ENCODE peak calls at places on chromosomes 6 and 20, in four cellular contexts. B is ovary, N is dorsolateral prefrontal cortex, Q is transverse colon. X is an unnamed sample.

GRCh38 chr6:165704001-165704748 is 41.1 kb upstream of the PDE10A start:
- DNase-seq in N (peak), Q (no peak), B (no peak), X (no peak)

GRCh38 chr20:21102691-21103311 is 3.4 kb downstream of the LINC00237 start:
- DNase-seq in N (peak), Q (peak), B (no peak), X (no peak)

GRCh38 chr20:42193119-42193518 is 574.9 kb upstream of the CHD6 start:
- DNase-seq in Q (no peak), B (no peak), N (no peak), X (no peak)

GRCh38 chr6:168179702-168180382 is 100.8 kb upstream of the FRMD1 start:
- DNase-seq in Q (no peak), B (no peak), N (no peak), X (no peak)

GRCh38 chr6:84508981-84509380 is 255.4 kb downstream of the TBX18 start:
- DNase-seq in Q (no peak), B (no peak), N (no peak), X (no peak)

GRCh38 chr20:3400260-3401155 is 7.0 kb downstream of the DNAAF9 start:
- DNase-seq in Q (no peak), N (no peak), B (no peak), X (no peak)

GRCh38 chr6:35072698-35073055 is 68.5 kb downstream of the TCP11 start:
- DNase-seq in N (no peak), B (no peak), Q (no peak), X (no peak)

GRCh38 chr20:47063407-47063806 is 168.8 kb downstream of the EYA2 start:
- DNase-seq in B (no peak), Q (peak), N (no peak), X (no peak)

GRCh38 chr20:15708984-15709598 is 864.2 kb downstream of the KIF16B start:
- DNase-seq in N (no peak), B (peak), Q (peak), X (peak)

GRCh38 chr6:11275598-11275997 is 43.1 kb upstream of the NEDD9 start:
- DNase-seq in N (no peak), Q (no peak), B (no peak), X (no peak)

GRCh38 chr20:24651171-24651972 is 181.9 kb downstream of the SYNDIG1 start:
- DNase-seq in B (no peak), N (no peak), Q (no peak), X (no peak)

GRCh38 chr6:158627940-158628211 is 16.7 kb downstream of the DYNLT1 start:
- DNase-seq in B (no peak), Q (no peak), N (no peak), X (no peak)

GRCh38 chr6:166005846-166006592 is 161.6 kb downstream of the TBXT start:
- DNase-seq in B (peak), Q (peak), N (peak), X (peak)

GRCh38 chr6:145953200-145953599 is 11.0 kb downstream of the SHPRH start:
- DNase-seq in Q (no peak), N (no peak), B (no peak), X (no peak)

GRCh38 chr6:31467151-31467550 is 30.8 kb upstream of the MICB start:
- DNase-seq in B (no peak), Q (no peak), N (no peak), X (no peak)

GRCh38 chr6:169098136-169098535 is 155.5 kb downstream of the THBS2 start:
- DNase-seq in B (no peak), N (no peak), Q (no peak), X (no peak)

GRCh38 chr20:17461941-17462340 is 69.2 kb downstream of the BFSP1 start:
- DNase-seq in B (no peak), Q (no peak), N (no peak), X (no peak)

GRCh38 chr6:159108438-159108985 is 60.7 kb upstream of the FNDC1 start:
- DNase-seq in N (no peak), Q (no peak), B (no peak), X (no peak)

GRCh38 chr20:36572701-36573102 is 695 bp upstream of the TGIF2 start:
- DNase-seq in Q (peak), B (no peak), N (no peak), X (peak)

GRCh38 chr6:111813247-111814162 is 59.7 kb downstream of the FYN start:
- DNase-seq in B (no peak), Q (no peak), N (no peak), X (no peak)

GRCh38 chr6:3798211-3798909 is 46.8 kb upstream of the PXDC1 start:
- DNase-seq in Q (no peak), B (no peak), N (no peak), X (no peak)

GRCh38 chr6:114514153-114514552 is 171.3 kb upstream of the HS3ST5 start:
- DNase-seq in N (no peak), B (no peak), Q (no peak), X (no peak)

GRCh38 chr6:1610497-1611321 is 994 bp downstream of the FOXC1 start:
- DNase-seq in Q (no peak), B (peak), N (no peak), X (no peak)

GRCh38 chr20:18615020-18615652 is 27.3 kb downstream of the DTD1 start:
- DNase-seq in B (peak), N (no peak), Q (no peak), X (no peak)
- TF ChIP-seq CTCF in B (no peak), N (no peak), Q (no peak), X (no peak)

GRCh38 chr6:96626749-96627353 is 63.9 kb downstream of the FHL5 start:
- DNase-seq in B (no peak), Q (no peak), N (no peak), X (no peak)
- TF ChIP-seq CTCF in B (peak), Q (peak), N (peak), X (peak)

GRCh38 chr6:38068854-38069253 is 249.3 kb downstream of the ZFAND3 start:
- DNase-seq in B (no peak), Q (no peak), N (no peak), X (no peak)
- TF ChIP-seq CTCF in B (no peak), Q (no peak), N (peak), X (no peak)

GRCh38 chr6:139364302-139364981 is 10.0 kb downstream of the CITED2 start:
- DNase-seq in Q (no peak), N (no peak), B (no peak), X (no peak)
- TF ChIP-seq CTCF in Q (peak), N (peak), B (peak), X (peak)

GRCh38 chr6:92810913-92811312 is 608.4 kb downstream of the EPHA7 start:
- DNase-seq in B (no peak), N (no peak), Q (no peak), X (peak)
- TF ChIP-seq CTCF in B (no peak), N (peak), Q (no peak), X (peak)

GRCh38 chr20:39264506-39265172 is 302.5 kb downstream of the DHX35 start:
- DNase-seq in B (peak), Q (peak), N (peak), X (peak)
- TF ChIP-seq CTCF in B (no peak), Q (peak), N (peak), X (peak)

DNA sequence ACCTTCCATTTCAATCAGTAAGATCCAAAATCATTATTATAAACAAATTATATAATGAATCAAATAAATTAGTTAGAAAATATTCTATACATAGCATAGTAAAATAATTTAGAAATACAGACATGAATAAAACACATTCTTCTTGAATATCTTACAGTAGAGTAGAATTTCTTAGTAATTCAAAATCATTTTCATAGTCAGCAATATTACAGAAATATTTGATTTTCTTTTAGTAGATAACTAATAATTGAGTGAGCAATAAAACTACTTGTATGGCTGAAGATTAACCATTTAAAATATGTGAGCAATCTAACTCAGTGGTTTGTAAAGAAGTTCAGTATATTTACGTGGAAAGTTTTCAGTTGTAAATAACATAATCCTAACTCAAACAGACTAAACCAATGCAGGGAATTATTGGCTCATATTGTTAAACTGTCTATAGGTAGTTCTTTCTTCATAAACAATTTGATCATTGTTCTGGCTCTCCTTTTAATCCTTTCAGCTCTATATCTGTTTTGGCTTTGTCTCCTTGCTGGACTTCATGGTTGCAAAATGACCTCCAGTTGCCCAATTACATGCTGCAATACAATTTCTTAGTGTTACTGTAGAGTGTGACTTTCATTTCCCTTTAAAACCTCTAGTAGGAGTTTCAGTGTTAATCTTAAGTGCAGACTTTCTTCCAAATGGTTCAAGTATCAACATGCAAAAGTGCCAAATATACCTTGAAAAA is 307.5 kb downstream of the EYS start:
- DNase-seq in Q (no peak), N (no peak), B (no peak), X (no peak)
- TF ChIP-seq CTCF in Q (no peak), N (no peak), B (no peak), X (no peak)

GRCh38 chr6:157019115-157019628 is 242.0 kb downstream of the ARID1B start:
- DNase-seq in N (no peak), B (no peak), Q (no peak), X (no peak)
- TF ChIP-seq CTCF in N (no peak), B (no peak), Q (no peak), X (peak)

GRCh38 chr20:60453388-60453787 is 495.2 kb downstream of the CDH26 start:
- DNase-seq in B (no peak), Q (no peak), N (no peak), X (no peak)

GRCh38 chr20:60454491-60454890 is 496.3 kb downstream of the CDH26 start:
- DNase-seq in N (no peak), B (no peak), Q (no peak), X (no peak)

GRCh38 chr20:60459212-60459611 is 501.0 kb downstream of the CDH26 start:
- DNase-seq in B (no peak), N (no peak), Q (no peak), X (no peak)

GRCh38 chr20:60455272-60455671 is 497.0 kb downstream of the CDH26 start:
- DNase-seq in B (no peak), N (no peak), Q (no peak), X (no peak)

DNA sequence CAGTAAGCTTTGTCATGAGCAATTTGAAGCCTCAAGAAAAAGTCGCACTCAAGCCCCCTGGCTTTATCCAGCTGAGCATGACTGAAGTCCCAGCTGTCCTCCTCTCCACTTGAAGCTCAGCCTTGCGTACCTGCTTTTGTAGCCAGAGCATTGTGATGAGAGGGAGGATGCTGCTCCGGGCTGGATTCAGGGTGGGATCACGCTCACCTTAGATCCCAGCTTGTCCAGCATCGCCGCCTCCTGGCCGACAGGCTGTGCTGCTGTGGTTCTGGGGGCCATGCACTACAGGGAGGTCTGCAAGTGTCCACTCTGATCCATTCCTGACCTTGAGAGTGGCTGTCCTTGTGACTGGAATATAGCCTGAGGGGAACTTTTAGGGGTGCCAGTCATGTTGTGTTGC is 495.6 kb downstream of the CDH26 start:
- DNase-seq in N (no peak), Q (no peak), B (no peak), X (no peak)
- TF ChIP-seq CTCF in N (no peak), Q (no peak), B (no peak), X (peak)

X was measured in neural crest cell.